ENCODE peak calls at places on chromosomes 11 and 22, in eight cellular contexts. M is mammary epithelial cell, B is RWPE1, D is tibial artery, H is GM12878, G is activated B cell treated with CpG ODN at 0.5 μM for 24 hours, C is tibial nerve, K is Peyer's patch. P is an unnamed sample.

GRCh38 chr11:126163074-126163700 is 48.3 kb downstream of the RPUSD4 start:
- DNase-seq in H (no peak), M (peak), D (no peak), C (no peak), B (peak), K (no peak), G (no peak), P (peak)

GRCh38 chr11:2656859-2657258 is 42.9 kb downstream of the KCNQ1OT1 start:
- DNase-seq in G (no peak), B (no peak), D (no peak), C (no peak), M (no peak), K (no peak), H (no peak), P (no peak)

GRCh38 chr22:31343235-31344191 is 2.6 kb downstream of the PATZ1 start:
- DNase-seq in G (peak), M (peak), B (peak), H (no peak), D (peak), C (no peak), K (peak), P (no peak)

GRCh38 chr11:4211991-4212390 is 117.4 kb downstream of the RRM1 start:
- DNase-seq in M (no peak), B (no peak), H (no peak), G (no peak), K (no peak), C (no peak), D (no peak), P (no peak)

GRCh38 chr22:24506802-24507438 is 11.8 kb downstream of the UPB1 start:
- DNase-seq in B (no peak), M (no peak), C (no peak), G (no peak), H (no peak), K (no peak), D (no peak), P (no peak)

GRCh38 chr11:75813622-75814039 is 1.4 kb upstream of the UVRAG start:
- DNase-seq in K (no peak), D (no peak), B (no peak), C (no peak), H (no peak), M (peak), G (no peak), P (no peak)

GRCh38 chr22:50469377-50470305 is 5.2 kb downstream of the SBF1 start:
- DNase-seq in H (peak), D (no peak), G (peak), M (peak), C (no peak), K (peak), B (peak), P (peak)

GRCh38 chr11:75313457-75314272 is 37.8 kb downstream of the ARRB1 start:
- DNase-seq in K (peak), M (no peak), G (no peak), C (no peak), H (no peak), D (peak), B (no peak), P (peak)

GRCh38 chr11:111585371-111585770 is 16.9 kb upstream of the SIK2 start:
- DNase-seq in H (no peak), C (no peak), K (no peak), D (no peak), G (no peak), B (no peak), M (peak), P (no peak)

GRCh38 chr22:43889366-43890253 is 2.2 kb downstream of the PNPLA5 start:
- DNase-seq in K (no peak), C (no peak), G (no peak), D (no peak), M (peak), B (no peak), H (no peak), P (no peak)

GRCh38 chr11:19658344-19658743 is 54.3 kb upstream of the NAV2 start:
- DNase-seq in M (no peak), K (no peak), C (no peak), B (no peak), G (no peak), D (no peak), H (no peak), P (no peak)

GRCh38 chr11:107706531-107706930 is 5.3 kb downstream of the SLN start:
- DNase-seq in B (no peak), K (no peak), D (no peak), M (no peak), C (no peak), H (no peak), G (no peak), P (peak)

GRCh38 chr11:5625281-5625680 is 480 bp downstream of the TRIM34 start:
- DNase-seq in G (no peak), M (no peak), B (no peak), H (no peak), C (no peak), D (no peak), K (no peak), P (no peak)

GRCh38 chr11:39745401-39745800 is 1714.1 kb downstream of the LRRC4C start:
- DNase-seq in D (no peak), H (no peak), G (no peak), K (no peak), M (peak), C (no peak), B (no peak), P (peak)

GRCh38 chr11:119195680-119196079 is 10.4 kb downstream of the NHERF4 start:
- DNase-seq in B (peak), D (no peak), M (peak), G (no peak), H (no peak), K (peak), C (no peak), P (no peak)

GRCh38 chr11:75557649-75558494 is 4.2 kb upstream of the SERPINH1 start:
- DNase-seq in M (no peak), C (no peak), G (no peak), D (peak), H (no peak), B (no peak), K (no peak), P (peak)

GRCh38 chr11:61611309-61611708 is 30.4 kb upstream of the SYT7 start:
- DNase-seq in K (no peak), M (no peak), D (no peak), G (no peak), C (no peak), B (no peak), H (no peak), P (no peak)

GRCh38 chr11:69984457-69985261 is 93.5 kb upstream of the ANO1 start:
- DNase-seq in M (no peak), K (peak), H (no peak), D (no peak), G (no peak), B (no peak), C (no peak), P (no peak)

DNA sequence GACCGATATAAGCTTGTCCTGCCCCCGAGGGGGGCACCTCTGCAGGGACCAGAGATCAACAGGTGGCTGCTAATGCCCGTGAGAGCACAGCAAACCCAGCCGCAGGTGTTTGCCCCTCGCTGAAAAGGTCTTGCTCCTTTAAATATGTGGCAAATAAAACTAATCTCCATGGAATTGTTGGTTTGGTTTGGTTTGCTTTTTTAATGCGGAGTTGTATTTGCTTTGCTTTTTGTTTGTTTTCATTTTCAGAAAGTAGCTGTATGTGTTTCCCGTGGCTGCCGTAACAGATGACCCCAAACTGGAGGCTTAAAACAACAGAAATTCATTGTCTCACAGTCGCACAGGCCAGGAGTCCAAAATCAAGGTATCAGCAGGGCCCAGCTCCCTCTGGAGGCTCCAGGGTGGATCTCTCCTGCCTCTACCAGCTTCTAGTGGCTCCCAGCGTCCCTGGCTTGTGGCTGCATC is 93.0 kb downstream of the CELSR1 start:
- DNase-seq in G (no peak), B (no peak), H (no peak), D (no peak), M (no peak), K (no peak), C (no peak), P (no peak)
- TF ChIP-seq CTCF in G (no peak), B (no peak), H (peak), D (no peak), M (no peak), K (no peak), C (no peak), P (peak)

DNA sequence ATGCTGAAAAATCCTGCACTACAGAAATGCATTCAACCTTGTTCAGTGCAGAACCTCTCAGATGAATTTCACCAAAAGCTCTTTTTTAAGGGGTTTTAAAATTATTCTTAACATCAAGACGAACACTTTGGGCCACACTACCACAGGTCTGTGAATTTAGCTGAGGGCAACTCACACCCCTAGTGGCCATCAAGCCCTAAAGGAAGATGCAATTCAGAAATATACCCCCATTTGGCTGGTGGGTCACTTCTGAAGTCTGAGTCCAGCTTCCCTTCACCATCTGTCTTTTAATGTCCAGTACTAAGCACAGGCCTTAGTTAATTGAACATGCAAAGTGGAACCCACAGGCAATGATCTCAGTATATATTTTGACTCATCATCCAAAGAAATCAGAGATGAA is 50.5 kb downstream of the FAM76B start:
- DNase-seq in K (no peak), D (no peak), M (no peak), C (no peak), H (no peak), B (no peak), G (no peak), P (no peak)
- TF ChIP-seq CTCF in K (no peak), D (no peak), M (no peak), C (no peak), H (no peak), B (no peak), G (no peak), P (peak)

DNA sequence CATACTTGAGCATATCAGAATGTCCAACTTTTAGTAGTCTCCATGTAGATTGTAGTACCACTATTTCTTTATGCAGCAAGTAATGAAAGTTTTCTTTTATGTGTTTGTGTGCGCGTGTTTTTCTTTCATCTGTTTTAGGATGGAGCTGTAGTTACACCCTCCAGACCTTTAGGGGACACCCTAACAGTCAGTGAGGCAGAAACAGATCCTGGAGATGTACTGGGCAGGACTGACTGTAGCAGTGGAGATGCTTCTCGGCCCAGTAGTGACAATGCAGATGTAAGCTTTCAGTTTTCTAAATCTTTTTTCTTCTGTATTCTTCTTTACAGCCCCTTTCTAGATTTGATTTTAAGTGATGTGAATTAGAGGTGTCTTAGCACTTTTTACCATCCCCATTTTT is 79.9 kb upstream of the GRIK4 start:
- DNase-seq in B (peak), C (no peak), H (no peak), K (no peak), M (no peak), D (no peak), G (no peak), P (peak)
- TF ChIP-seq CTCF in B (peak), C (no peak), H (peak), K (peak), M (peak), D (no peak), G (no peak), P (peak)

GRCh38 chr11:115736146-115736545 is 231.9 kb upstream of the CADM1 start:
- DNase-seq in B (no peak), M (peak), K (no peak), G (no peak), H (no peak), D (no peak), C (no peak), P (no peak)
- TF ChIP-seq CTCF in B (no peak), M (peak), K (no peak), G (no peak), H (peak), D (no peak), C (no peak), P (peak)

DNA sequence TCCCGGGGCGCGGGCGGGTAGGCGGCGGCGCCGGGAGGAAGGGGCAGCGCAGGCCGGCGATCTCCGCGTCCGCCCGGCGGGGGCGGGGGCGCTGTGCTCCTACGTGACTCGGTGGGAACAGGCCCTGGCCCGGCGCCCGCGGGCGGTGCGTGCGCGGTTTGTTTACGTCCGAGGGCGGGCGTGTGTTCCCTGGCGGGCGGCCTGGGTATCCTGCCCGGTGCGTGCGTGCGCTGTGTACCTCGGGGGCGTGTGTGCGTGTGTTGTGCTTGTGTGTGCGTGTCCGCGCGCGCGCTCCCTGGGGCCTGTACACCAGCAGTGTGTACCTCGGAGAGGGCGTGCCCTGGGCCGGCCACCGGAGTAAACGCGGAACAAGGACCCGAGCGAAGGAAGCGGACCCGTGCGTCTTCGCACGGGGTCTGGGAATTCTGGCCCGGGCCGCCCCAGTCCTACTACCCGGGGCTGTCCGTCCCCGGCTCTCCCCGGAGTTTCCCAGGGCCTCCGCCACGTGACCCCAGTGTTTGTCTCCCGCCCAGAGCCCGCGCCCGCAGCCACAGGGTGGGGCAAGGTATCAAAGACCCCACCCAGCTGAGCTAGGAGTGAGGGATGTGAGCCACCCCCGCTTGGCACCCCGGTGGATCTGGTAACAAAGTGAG is 769 bp downstream of the MAFF start:
- DNase-seq in B (peak), C (peak), G (peak), H (no peak), D (peak), M (peak), K (peak), P (peak)
- TF ChIP-seq CTCF in B (no peak), C (peak), G (no peak), H (no peak), D (peak), M (peak), K (peak), P (no peak)